ENCODE peak calls at places on chromosomes 12 and 14, in seven cellular contexts. Q is tibial nerve; G is HCT116; J is heart left ventricle; I is CD8-positive, alpha-beta T cell; C is PC-3; K is right cardiac atrium. M is an unnamed sample.
A peak's percentile ranks its signal among the peaks of the same experiment; 100 is the strongest.

GRCh38 chr14:102840801-102841528 is 63.7 kb downstream of the TRAF3 start:
- DNase-seq in Q (no peak), G (no peak), J (no peak), I (no peak), C (no peak), K (no peak), M (no peak)

GRCh38 chr12:3810016-3810370 is 57.1 kb upstream of the CRACR2A start:
- DNase-seq in Q (no peak), G (no peak), J (no peak), I (no peak), C (no peak), K (no peak), M (no peak)

GRCh38 chr14:71551291-71551955 is 380.8 kb upstream of the RGS6 start:
- DNase-seq in Q (no peak), G (no peak), J (no peak), I (no peak), C (no peak), K (no peak), M (no peak)

GRCh38 chr12:103908246-103908541 is 22.0 kb upstream of the HSP90B1 start:
- DNase-seq in Q (no peak), G (no peak), J (no peak), I (no peak), C (no peak), K (no peak), M (no peak)

GRCh38 chr14:79596531-79596930 is 614.8 kb downstream of the DIO2 start:
- DNase-seq in Q (no peak), G (no peak), J (no peak), I (no peak), C (peak; percentile 56), K (no peak), M (no peak)

GRCh38 chr14:22381751-22382150 is 207.3 kb downstream of the DAD1 start:
- DNase-seq in Q (no peak), G (no peak), J (no peak), I (no peak), C (no peak), K (no peak), M (no peak)

GRCh38 chr12:106583578-106584103 is 837 bp downstream of the RFX4 start:
- DNase-seq in Q (no peak), G (no peak), J (no peak), I (no peak), C (no peak), K (no peak), M (no peak)

GRCh38 chr14:69312608-69313007 is 52.6 kb downstream of the GALNT16 start:
- DNase-seq in Q (no peak), G (no peak), J (no peak), I (no peak), C (no peak), K (no peak), M (no peak)

GRCh38 chr12:24795699-24796385 is 153.1 kb downstream of the BCAT1 start:
- DNase-seq in Q (no peak), G (no peak), J (no peak), I (no peak), C (no peak), K (no peak), M (no peak)

GRCh38 chr12:28517101-28517500 is 326.8 kb downstream of the CCDC91 start:
- DNase-seq in Q (no peak), G (no peak), J (no peak), I (no peak), C (no peak), K (no peak), M (no peak)

GRCh38 chr12:106284294-106285105 is 18.0 kb upstream of the TCP11L2 start:
- DNase-seq in Q (no peak), G (no peak), J (no peak), I (no peak), C (peak; percentile 41), K (no peak), M (no peak)

GRCh38 chr12:101018540-101018939 is 191.5 kb downstream of the SLC5A8 start:
- DNase-seq in Q (no peak), G (peak; percentile 59), J (no peak), I (no peak), C (peak; percentile 89), K (no peak), M (no peak)

GRCh38 chr14:72503696-72504368 is 390.1 kb downstream of the DPF3 start:
- DNase-seq in Q (no peak), G (peak; percentile 8), J (no peak), I (no peak), C (peak; percentile 61), K (no peak), M (no peak)

GRCh38 chr12:53459097-53459496 is 7.2 kb downstream of the PCBP2 start:
- DNase-seq in Q (no peak), G (no peak), J (no peak), I (no peak), C (no peak), K (no peak), M (no peak)

GRCh38 chr12:105485321-105485910 is 154.9 kb downstream of the C12orf75 start:
- DNase-seq in Q (no peak), G (no peak), J (peak; percentile 46), I (no peak), C (peak; percentile 63), K (peak; percentile 50), M (no peak)

GRCh38 chr12:52060498-52061177 is 9.1 kb upstream of the ATG101 start:
- DNase-seq in Q (no peak), G (no peak), J (peak; percentile 27), I (no peak), C (no peak), K (peak; percentile 70), M (no peak)

GRCh38 chr12:56010112-56010570 is 10.7 kb upstream of the IKZF4 start:
- DNase-seq in Q (no peak), G (no peak), J (no peak), I (no peak), C (no peak), K (no peak), M (no peak)

GRCh38 chr12:56004211-56004610 is 7.1 kb downstream of the SUOX start:
- DNase-seq in Q (no peak), G (no peak), J (no peak), I (no peak), C (no peak), K (no peak), M (no peak)

GRCh38 chr12:56007148-56007891 is 10.2 kb downstream of the SUOX start:
- DNase-seq in Q (peak; percentile 63), G (peak; percentile 76), J (peak; percentile 94), I (peak; percentile 60), C (peak; percentile 85), K (peak; percentile 90), M (peak; percentile 66)

GRCh38 chr12:56011509-56012090 is 9.2 kb upstream of the IKZF4 start:
- DNase-seq in Q (no peak), G (no peak), J (no peak), I (no peak), C (no peak), K (no peak), M (no peak)

DNA sequence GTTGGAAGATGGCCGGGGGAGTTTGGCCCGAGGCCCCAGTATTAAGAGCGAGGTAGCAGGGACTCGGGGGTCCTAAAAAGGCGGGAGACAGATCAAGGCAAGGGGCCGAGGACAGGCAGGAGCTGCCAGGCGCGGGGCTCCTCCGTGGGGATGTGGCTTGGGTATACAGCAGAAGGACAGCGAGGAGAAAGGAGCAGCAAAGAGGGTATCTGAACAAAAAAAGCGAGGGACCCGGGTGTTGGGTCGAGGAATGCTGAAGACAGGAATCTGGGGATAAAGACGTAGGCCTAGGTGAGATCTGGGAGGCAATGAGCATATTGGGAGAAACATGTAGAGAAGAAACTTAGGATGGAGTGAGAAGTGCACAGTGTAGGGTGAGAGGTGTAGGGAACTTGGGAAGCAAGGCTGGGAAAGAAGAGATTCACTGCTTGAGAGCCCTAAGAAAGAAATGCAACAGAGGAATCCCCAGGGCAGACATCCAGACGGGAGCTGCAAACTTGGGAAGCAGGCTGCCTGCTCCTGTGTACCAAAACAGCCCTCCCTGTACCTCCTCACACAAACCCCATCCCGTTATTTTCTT is 10.9 kb downstream of the SUOX start:
- DNase-seq in Q (no peak), G (no peak), J (no peak), I (no peak), C (peak; percentile 10), K (no peak), M (no peak)
- H3K27ac ChIP-seq in Q (peak overlapping the region; percentile 98), G (peak overlapping the region; percentile 39), J (peak overlapping the region; percentile 30), I (no peak overlapping the region), C (no peak overlapping the region), K (peak overlapping the region; percentile 39), M (no peak overlapping the region)

DNA sequence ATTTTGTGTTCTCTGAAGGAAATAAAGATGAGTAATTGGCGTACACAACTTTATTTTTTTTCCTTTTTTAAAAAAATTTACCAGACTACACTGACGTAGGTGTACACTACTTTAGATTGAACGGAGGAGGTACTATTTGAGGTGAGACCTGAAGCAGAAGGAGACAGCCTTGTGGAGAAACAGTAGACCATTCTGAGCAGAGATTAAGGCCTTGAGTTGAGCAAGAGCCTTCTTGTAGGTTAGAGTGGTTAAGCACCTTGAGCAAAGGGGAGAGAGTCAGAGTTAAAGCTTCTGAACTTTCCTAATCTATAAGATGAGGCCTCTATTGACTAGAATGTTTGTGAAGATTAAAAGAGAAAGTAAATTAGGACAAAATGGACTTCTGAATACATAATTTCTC is 2.5 kb downstream of the LEMD3 start:
- DNase-seq in Q (no peak), G (no peak), J (no peak), I (no peak), C (peak; percentile 44), K (no peak), M (peak; percentile 39)
- H3K4me3 ChIP-seq in Q (no peak overlapping the region), G (no peak overlapping the region), J (peak overlapping the region; percentile 97), I (no peak overlapping the region), C (peak overlapping the region; percentile 79), K (peak overlapping the region; percentile 98), M (peak overlapping the region; percentile 7)

DNA sequence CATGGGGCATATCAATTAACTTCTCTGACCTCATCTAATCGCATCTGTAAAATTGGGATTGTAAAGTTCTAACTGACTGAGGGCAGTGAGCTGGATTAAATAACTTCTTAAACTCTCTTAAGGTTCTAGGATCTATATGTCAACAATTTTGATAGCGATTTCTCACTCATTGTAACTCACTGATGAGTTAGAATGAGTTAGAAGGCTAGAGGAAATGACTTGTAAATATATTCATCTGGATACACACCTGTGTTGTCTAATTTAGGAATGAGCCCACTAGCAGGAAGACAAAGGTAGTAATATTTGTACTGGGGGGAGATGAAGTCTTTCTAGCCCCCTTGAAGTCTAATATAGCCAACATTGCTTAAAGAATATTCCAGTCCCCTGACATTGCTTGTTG is 46.3 kb upstream of the CERS5 start:
- DNase-seq in Q (no peak), G (no peak), J (no peak), I (no peak), C (peak; percentile 58), K (no peak), M (no peak)
- H3K9me3 ChIP-seq in Q (no peaks in the 10 kb centered on the region), G (no peaks in the 10 kb centered on the region), J (no peaks in the 10 kb centered on the region), I (no peaks in the 10 kb centered on the region), C (no peaks in the 10 kb centered on the region), K (no peaks in the 10 kb centered on the region), M (no peaks in the 10 kb centered on the region)

GRCh38 chr12:132491349-132491663 is 1.4 kb downstream of the FBRSL1 start:
- DNase-seq in Q (no peak), G (no peak), J (no peak), I (no peak), C (peak; percentile 54), K (no peak), M (no peak)

GRCh38 chr12:132489602-132490239 is at the start of gene FBRSL1:
- DNase-seq in Q (peak; percentile 79), G (peak; percentile 49), J (peak; percentile 96), I (peak; percentile 93), C (peak; percentile 85), K (peak; percentile 93), M (peak; percentile 88)

GRCh38 chr12:132489078-132489601 is 811 bp upstream of the FBRSL1 start:
- DNase-seq in Q (no peak), G (no peak), J (peak; percentile 61), I (peak; percentile 51), C (no peak), K (peak; percentile 50), M (peak; percentile 77)

GRCh38 chr12:132491761-132492378 is 1.9 kb downstream of the FBRSL1 start:
- DNase-seq in Q (no peak), G (no peak), J (no peak), I (no peak), C (peak; percentile 29), K (peak; percentile 13), M (no peak)

GRCh38 chr12:132490481-132491348 is 764 bp downstream of the FBRSL1 start:
- DNase-seq in Q (no peak), G (no peak), J (peak; percentile 37), I (no peak), C (no peak), K (peak; percentile 38), M (no peak)
- H3K27ac ChIP-seq in Q (peak overlapping the region; percentile 60), G (peak overlapping the region; percentile 71), J (no peak overlapping the region), I (peak overlapping the region; percentile 51), C (no peak overlapping the region), K (peak overlapping the region; percentile 45), M (peak overlapping the region; percentile 38)